ENCODE peak calls at places on chromosome 18, in nine cellular contexts. L, V, G, N, Y, Z, B, X and I are unnamed samples.

GRCh38 chr18:61992285-61992684 is 99.5 kb upstream of the RNF152 start:
- DNase-seq in L (no peak), V (no peak), G (peak), N (peak), Y (peak), Z (peak), B (no peak), X (no peak), I (peak)

GRCh38 chr18:64972545-64972944 is 778.3 kb upstream of the CDH7 start:
- DNase-seq in L (no peak), V (peak), G (no peak), N (no peak), Y (no peak), Z (no peak), B (no peak), X (no peak), I (no peak)

GRCh38 chr18:74928194-74928968 is 280.6 kb downstream of the PTGR3 start:
- DNase-seq in L (no peak), V (peak), G (no peak), N (no peak), Y (no peak), Z (no peak), B (no peak), X (no peak), I (no peak)

GRCh38 chr18:47163241-47163640 is 12.9 kb downstream of the IER3IP1 start:
- DNase-seq in L (no peak), V (no peak), G (peak), N (peak), Y (peak), Z (peak), B (no peak), X (no peak), I (peak)

GRCh38 chr18:68215931-68216330 is 499.0 kb downstream of the TMX3 start:
- DNase-seq in L (no peak), V (no peak), G (peak), N (peak), Y (peak), Z (peak), B (no peak), X (no peak), I (peak)

GRCh38 chr18:54948350-54948837 is 10.9 kb downstream of the CCDC68 start:
- DNase-seq in L (no peak), V (no peak), G (no peak), N (no peak), Y (no peak), Z (no peak), B (no peak), X (no peak), I (no peak)

GRCh38 chr18:75639468-75639831 is 211.9 kb upstream of the SMIM21 start:
- DNase-seq in L (no peak), V (no peak), G (no peak), N (no peak), Y (no peak), Z (no peak), B (no peak), X (no peak), I (no peak)

GRCh38 chr18:59516356-59517155 is 157.5 kb upstream of the LMAN1 start:
- DNase-seq in L (no peak), V (peak), G (peak), N (peak), Y (peak), Z (peak), B (no peak), X (peak), I (peak)

GRCh38 chr18:22018366-22018765 is 151.0 kb upstream of the GATA6 start:
- DNase-seq in L (no peak), V (no peak), G (no peak), N (no peak), Y (no peak), Z (no peak), B (no peak), X (no peak), I (no peak)

GRCh38 chr18:62839874-62840713 is 124.8 kb downstream of the PHLPP1 start:
- DNase-seq in L (no peak), V (no peak), G (peak), N (no peak), Y (peak), Z (no peak), B (no peak), X (no peak), I (no peak)

GRCh38 chr18:79923896-79924585 is 27.4 kb downstream of the SLC66A2 start:
- DNase-seq in L (no peak), V (no peak), G (no peak), N (no peak), Y (no peak), Z (no peak), B (no peak), X (no peak), I (no peak)

GRCh38 chr18:5895300-5895885 is at the start of gene TMEM200C:
- DNase-seq in L (no peak), V (peak), G (no peak), N (no peak), Y (peak), Z (peak), B (no peak), X (peak), I (no peak)

GRCh38 chr18:25464211-25464610 is 112.2 kb upstream of the ZNF521 start:
- DNase-seq in L (no peak), V (no peak), G (peak), N (peak), Y (peak), Z (peak), B (no peak), X (no peak), I (peak)

GRCh38 chr18:22674300-22674699 is 256.6 kb upstream of the CTAGE1 start:
- DNase-seq in L (no peak), V (no peak), G (peak), N (peak), Y (peak), Z (peak), B (no peak), X (no peak), I (peak)

GRCh38 chr18:35949903-35950627 is 22.4 kb upstream of the RMP24 start:
- DNase-seq in L (peak), V (peak), G (peak), N (peak), Y (peak), Z (peak), B (peak), X (peak), I (peak)

GRCh38 chr18:55634545-55634944 is 46.6 kb upstream of the TCF4 start:
- DNase-seq in L (no peak), V (no peak), G (peak), N (peak), Y (peak), Z (peak), B (no peak), X (no peak), I (peak)

GRCh38 chr18:50633992-50634391 is 74.1 kb downstream of the MAPK4 start:
- DNase-seq in L (no peak), V (no peak), G (no peak), N (no peak), Y (no peak), Z (no peak), B (no peak), X (no peak), I (no peak)

GRCh38 chr18:26307161-26307773 is 81.0 kb downstream of the TAF4B start:
- DNase-seq in L (no peak), V (peak), G (peak), N (peak), Y (peak), Z (peak), B (peak), X (no peak), I (peak)

GRCh38 chr18:2687390-2688001 is 32.0 kb downstream of the SMCHD1 start:
- DNase-seq in L (peak), V (no peak), G (no peak), N (no peak), Y (no peak), Z (no peak), B (no peak), X (no peak), I (no peak)

GRCh38 chr18:11309172-11309571 is 159.8 kb upstream of the PIEZO2 start:
- DNase-seq in L (no peak), V (peak), G (no peak), N (peak), Y (peak), Z (no peak), B (no peak), X (no peak), I (peak)

GRCh38 chr18:79900610-79901570 is 50.6 kb downstream of the SLC66A2 start:
- DNase-seq in L (no peak), V (no peak), G (no peak), N (no peak), Y (no peak), Z (no peak), B (no peak), X (peak), I (no peak)

GRCh38 chr18:1014951-1015627 is 110.4 kb downstream of the ADCYAP1 start:
- DNase-seq in L (no peak), V (peak), G (no peak), N (peak), Y (peak), Z (no peak), B (peak), X (no peak), I (peak)

GRCh38 chr18:5885337-5885736 is 10.0 kb downstream of the TMEM200C start:
- DNase-seq in L (no peak), V (no peak), G (no peak), N (no peak), Y (no peak), Z (no peak), B (no peak), X (no peak), I (no peak)

GRCh38 chr18:44609210-44609941 is 71.3 kb upstream of the SETBP1 start:
- DNase-seq in L (no peak), V (no peak), G (no peak), N (no peak), Y (no peak), Z (no peak), B (no peak), X (no peak), I (no peak)

GRCh38 chr18:31199190-31199769 is 36.6 kb upstream of the DSC1 start:
- DNase-seq in L (no peak), V (no peak), G (no peak), N (peak), Y (no peak), Z (no peak), B (no peak), X (no peak), I (no peak)

GRCh38 chr18:8969639-8970378 is 132.7 kb upstream of the NDUFV2 start:
- DNase-seq in L (no peak), V (no peak), G (no peak), N (no peak), Y (peak), Z (no peak), B (no peak), X (no peak), I (no peak)

GRCh38 chr18:5890606-5891360 is 4.5 kb downstream of the TMEM200C start:
- DNase-seq in L (no peak), V (peak), G (peak), N (peak), Y (no peak), Z (no peak), B (no peak), X (peak), I (no peak)

GRCh38 chr18:40055262-40055661 is 1899.8 kb upstream of the PIK3C3 start:
- DNase-seq in L (no peak), V (no peak), G (no peak), N (peak), Y (no peak), Z (no peak), B (no peak), X (no peak), I (no peak)

GRCh38 chr18:5546660-5547059 is 2.9 kb upstream of the EPB41L3 start:
- DNase-seq in L (no peak), V (peak), G (peak), N (peak), Y (peak), Z (no peak), B (peak), X (no peak), I (peak)

GRCh38 chr18:7417742-7418141 is 149.4 kb upstream of the PTPRM start:
- DNase-seq in L (no peak), V (no peak), G (peak), N (peak), Y (peak), Z (no peak), B (no peak), X (no peak), I (peak)

GRCh38 chr18:332007-332406 is 64.2 kb upstream of the THOC1 start:
- DNase-seq in L (no peak), V (no peak), G (no peak), N (no peak), Y (no peak), Z (no peak), B (no peak), X (no peak), I (peak)

GRCh38 chr18:42730272-42730671 is 385.2 kb downstream of the RIT2 start:
- DNase-seq in L (no peak), V (peak), G (no peak), N (peak), Y (peak), Z (no peak), B (no peak), X (no peak), I (no peak)

GRCh38 chr18:70376914-70377258 is 88.0 kb downstream of the SOCS6 start:
- DNase-seq in L (no peak), V (no peak), G (no peak), N (no peak), Y (peak), Z (no peak), B (no peak), X (no peak), I (peak)

GRCh38 chr18:36045241-36045999 is 21.9 kb downstream of the RPRD1A start:
- DNase-seq in L (no peak), V (peak), G (no peak), N (no peak), Y (no peak), Z (no peak), B (no peak), X (no peak), I (no peak)

GRCh38 chr18:24968233-24968775 is 383.7 kb downstream of the ZNF521 start:
- DNase-seq in L (no peak), V (no peak), G (peak), N (no peak), Y (peak), Z (no peak), B (no peak), X (no peak), I (no peak)

GRCh38 chr18:23422751-23423418 is 30.2 kb upstream of the RIOK3 start:
- DNase-seq in L (peak), V (no peak), G (peak), N (peak), Y (peak), Z (peak), B (peak), X (peak), I (peak)